ENCODE peak calls at places on chromosomes 12 and 14, in eight cellular contexts. Q is astrocyte of the spinal cord, Y is epithelial cell of esophagus, P is nephron progenitor cell, G is keratinocyte, X is Peyer's patch, L is cardiac muscle cell, A is foreskin keratinocyte. K is an unnamed sample.

GRCh38 chr14:71438684-71439083 is 493.5 kb upstream of the RGS6 start:
- DNase-seq in Q (peak), Y (no peak), P (no peak), G (no peak), X (no peak), L (peak), A (no peak), K (peak)

GRCh38 chr12:121059031-121059898 is 20.2 kb upstream of the OASL start:
- DNase-seq in Q (no peak), Y (no peak), P (no peak), G (no peak), X (no peak), L (no peak), A (no peak), K (no peak)

GRCh38 chr12:47679785-47680184 is 26.0 kb downstream of the RPAP3 start:
- DNase-seq in Q (no peak), Y (no peak), P (no peak), G (no peak), X (no peak), L (no peak), A (no peak), K (no peak)

GRCh38 chr14:56056031-56056430 is 62.2 kb upstream of the PELI2 start:
- DNase-seq in Q (no peak), Y (no peak), P (no peak), G (no peak), X (no peak), L (no peak), A (no peak), K (no peak)

GRCh38 chr14:68794130-68794855 is 1.4 kb upstream of the ZFP36L1 start:
- DNase-seq in Q (peak), Y (peak), P (peak), G (no peak), X (peak), L (peak), A (peak), K (peak)

GRCh38 chr12:26691234-26691970 is 141.6 kb downstream of the ITPR2 start:
- DNase-seq in Q (peak), Y (peak), P (peak), G (peak), X (no peak), L (peak), A (peak), K (peak)

GRCh38 chr12:93072340-93072739 is 143.2 kb upstream of the EEA1 start:
- DNase-seq in Q (no peak), Y (no peak), P (no peak), G (no peak), X (no peak), L (no peak), A (no peak), K (no peak)

GRCh38 chr12:1670244-1670814 is 20.5 kb upstream of the ADIPOR2 start:
- DNase-seq in Q (no peak), Y (no peak), P (no peak), G (no peak), X (no peak), L (no peak), A (no peak), K (no peak)

GRCh38 chr14:77848031-77848430 is 48.1 kb downstream of the ADCK1 start:
- DNase-seq in Q (no peak), Y (no peak), P (no peak), G (no peak), X (no peak), L (peak), A (no peak), K (peak)

GRCh38 chr14:68208218-68208617 is 388.6 kb downstream of the RAD51B start:
- DNase-seq in Q (peak), Y (no peak), P (no peak), G (no peak), X (no peak), L (no peak), A (no peak), K (no peak)

GRCh38 chr14:105021656-105022275 is 883 bp upstream of the CDCA4 start:
- DNase-seq in Q (no peak), Y (peak), P (peak), G (no peak), X (peak), L (peak), A (peak), K (peak)

GRCh38 chr12:47838286-47838931 is 18.7 kb upstream of the HDAC7 start:
- DNase-seq in Q (peak), Y (peak), P (peak), G (no peak), X (peak), L (peak), A (no peak), K (peak)

GRCh38 chr12:50732591-50732990 is 31.3 kb upstream of the ATF1 start:
- DNase-seq in Q (peak), Y (peak), P (no peak), G (no peak), X (no peak), L (peak), A (peak), K (peak)

GRCh38 chr14:69491226-69491625 is 6.7 kb downstream of the PLEKHD1 start:
- DNase-seq in Q (no peak), Y (no peak), P (no peak), G (no peak), X (no peak), L (no peak), A (no peak), K (no peak)

GRCh38 chr12:27331927-27332324 is 710 bp upstream of the BMAL2 start:
- DNase-seq in Q (peak), Y (peak), P (no peak), G (no peak), X (no peak), L (no peak), A (no peak), K (no peak)

GRCh38 chr12:5081016-5081415 is 37.3 kb downstream of the KCNA5 start:
- DNase-seq in Q (no peak), Y (no peak), P (peak), G (no peak), X (no peak), L (peak), A (no peak), K (no peak)

GRCh38 chr12:121775501-121775900 is 18.0 kb downstream of the RHOF start:
- DNase-seq in Q (no peak), Y (no peak), P (no peak), G (no peak), X (no peak), L (no peak), A (no peak), K (no peak)

GRCh38 chr12:127556487-127556886 is 710.5 kb upstream of the TMEM132C start:
- DNase-seq in Q (no peak), Y (no peak), P (no peak), G (no peak), X (no peak), L (no peak), A (no peak), K (no peak)

GRCh38 chr14:58301416-58301815 is 3.1 kb downstream of the ARID4A start:
- DNase-seq in Q (no peak), Y (no peak), P (no peak), G (no peak), X (no peak), L (no peak), A (no peak), K (no peak)

GRCh38 chr12:77152623-77153193 is 87.3 kb upstream of the E2F7 start:
- DNase-seq in Q (peak), Y (peak), P (no peak), G (no peak), X (no peak), L (peak), A (no peak), K (peak)

GRCh38 chr14:74207943-74208342 is 31.3 kb upstream of the VSX2 start:
- DNase-seq in Q (no peak), Y (peak), P (no peak), G (no peak), X (no peak), L (no peak), A (no peak), K (peak)

GRCh38 chr14:35365130-35366047 is 39.2 kb downstream of the NFKBIA start:
- DNase-seq in Q (peak), Y (peak), P (no peak), G (no peak), X (peak), L (peak), A (peak), K (peak)

GRCh38 chr14:104559043-104559768 is 20.4 kb upstream of the C14orf180 start:
- DNase-seq in Q (no peak), Y (no peak), P (peak), G (no peak), X (no peak), L (no peak), A (no peak), K (no peak)

GRCh38 chr12:1993341-1993740 is 10.9 kb downstream of the DCP1B start:
- DNase-seq in Q (peak), Y (peak), P (no peak), G (peak), X (no peak), L (peak), A (peak), K (peak)

GRCh38 chr14:36605506-36605857 is 23.1 kb upstream of the NKX2-8 start:
- DNase-seq in Q (no peak), Y (peak), P (no peak), G (no peak), X (no peak), L (peak), A (no peak), K (peak)

GRCh38 chr12:19273482-19274330 is 144.2 kb downstream of the PLEKHA5 start:
- DNase-seq in Q (peak), Y (peak), P (no peak), G (peak), X (peak), L (peak), A (peak), K (peak)

GRCh38 chr12:94150483-94151225 is 2.3 kb downstream of the PLXNC1 start:
- DNase-seq in Q (no peak), Y (no peak), P (peak), G (no peak), X (peak), L (peak), A (no peak), K (no peak)

GRCh38 chr12:53185582-53186153 is 4.9 kb upstream of the CSAD start:
- DNase-seq in Q (no peak), Y (no peak), P (no peak), G (no peak), X (no peak), L (no peak), A (no peak), K (no peak)
- TF ChIP-seq CTCF in Q (no peak), Y (no peak), P (no peak), G (no peak), X (no peak), L (peak), A (peak), K (no peak)

GRCh38 chr12:17511369-17511768 is 578.6 kb downstream of the RERGL start:
- DNase-seq in Q (no peak), Y (peak), P (no peak), G (no peak), X (no peak), L (no peak), A (no peak), K (no peak)
- TF ChIP-seq CTCF in Q (no peak), Y (no peak), P (peak), G (no peak), X (no peak), L (no peak), A (no peak), K (no peak)

GRCh38 chr12:6364037-6364360 is 11.4 kb downstream of the SCNN1A start:
- DNase-seq in Q (no peak), Y (no peak), P (no peak), G (no peak), X (no peak), L (no peak), A (no peak), K (no peak)
- TF ChIP-seq CTCF in Q (no peak), Y (no peak), P (no peak), G (no peak), X (no peak), L (no peak), A (no peak), K (no peak)

GRCh38 chr12:110858848-110859247 is 12.1 kb downstream of the CCDC63 start:
- DNase-seq in Q (no peak), Y (no peak), P (no peak), G (no peak), X (no peak), L (peak), A (no peak), K (no peak)
- TF ChIP-seq CTCF in Q (no peak), Y (no peak), P (no peak), G (no peak), X (no peak), L (no peak), A (no peak), K (no peak)

GRCh38 chr12:62832027-62832426 is 102.9 kb downstream of the PPM1H start:
- DNase-seq in Q (no peak), Y (no peak), P (no peak), G (no peak), X (no peak), L (no peak), A (no peak), K (no peak)

GRCh38 chr12:62832528-62832927 is 102.4 kb downstream of the PPM1H start:
- DNase-seq in Q (no peak), Y (no peak), P (no peak), G (no peak), X (no peak), L (no peak), A (no peak), K (no peak)

GRCh38 chr12:62827855-62828254 is 107.1 kb downstream of the PPM1H start:
- DNase-seq in Q (no peak), Y (no peak), P (no peak), G (no peak), X (no peak), L (no peak), A (no peak), K (no peak)

DNA sequence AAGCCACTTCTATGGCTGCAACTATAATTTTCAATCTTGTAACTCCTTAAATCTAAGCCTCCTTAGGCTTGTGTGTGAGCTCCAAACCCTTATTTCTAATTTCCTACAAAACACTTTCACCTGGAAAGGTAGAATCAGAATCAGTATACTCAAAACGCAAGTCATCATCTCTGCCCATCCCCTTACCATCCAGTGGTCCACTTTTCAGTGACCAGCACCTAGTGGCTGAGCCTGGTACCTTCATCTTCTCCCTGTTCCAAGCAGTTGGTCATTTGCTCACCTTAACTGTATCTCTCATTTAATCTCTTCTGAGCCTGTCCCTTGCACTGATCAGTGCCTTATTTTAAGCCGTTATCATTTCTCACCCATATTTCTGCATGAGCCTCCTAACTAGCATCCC is 107.9 kb downstream of the PPM1H start:
- DNase-seq in Q (no peak), Y (no peak), P (no peak), G (no peak), X (no peak), L (no peak), A (no peak), K (no peak)
- TF ChIP-seq CTCF in Q (peak), Y (peak), P (no peak), G (no peak), X (no peak), L (no peak), A (no peak), K (no peak)

GRCh38 chr12:98154850-98155249 is 360.5 kb upstream of the TMPO start:
- DNase-seq in Q (peak), Y (peak), P (peak), G (no peak), X (no peak), L (peak), A (no peak), K (peak)
- TF ChIP-seq CTCF in Q (peak), Y (peak), P (peak), G (peak), X (no peak), L (peak), A (peak), K (no peak)

GRCh38 chr14:76051717-76052459 is 66.3 kb downstream of the IFT43 start:
- DNase-seq in Q (no peak), Y (no peak), P (no peak), G (no peak), X (no peak), L (no peak), A (no peak), K (no peak)

GRCh38 chr14:76057914-76058313 is 72.4 kb downstream of the IFT43 start:
- DNase-seq in Q (no peak), Y (no peak), P (no peak), G (no peak), X (no peak), L (no peak), A (no peak), K (no peak)

GRCh38 chr14:76055330-76055729 is 69.8 kb downstream of the IFT43 start:
- DNase-seq in Q (no peak), Y (no peak), P (no peak), G (no peak), X (no peak), L (no peak), A (no peak), K (no peak)

GRCh38 chr14:76053576-76054369 is 68.2 kb downstream of the IFT43 start:
- DNase-seq in Q (no peak), Y (peak), P (no peak), G (no peak), X (no peak), L (no peak), A (no peak), K (no peak)

DNA sequence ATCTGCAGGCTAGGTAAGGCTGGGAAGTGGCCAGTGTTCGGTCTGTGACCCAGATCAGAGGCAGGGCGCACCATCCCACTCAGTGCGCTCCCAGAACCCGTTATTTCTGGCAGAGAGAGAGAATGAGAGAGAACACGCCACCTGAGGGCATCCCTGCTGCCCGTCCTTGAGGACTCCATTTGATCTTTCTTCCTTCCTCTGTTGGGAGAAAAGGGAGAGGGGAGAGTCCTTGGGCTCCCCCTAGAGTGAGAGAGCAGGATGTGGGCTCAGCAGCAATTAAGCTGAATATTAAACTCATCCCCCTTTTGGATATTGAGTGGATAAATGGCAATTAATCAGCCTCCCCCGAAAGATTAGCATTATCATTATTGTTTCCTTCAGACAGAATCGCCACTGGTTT is 70.6 kb downstream of the IFT43 start:
- DNase-seq in Q (no peak), Y (peak), P (no peak), G (no peak), X (no peak), L (peak), A (no peak), K (peak)
- TF ChIP-seq CTCF in Q (peak), Y (peak), P (no peak), G (peak), X (no peak), L (peak), A (peak), K (peak)

K was measured in fibroblast of pulmonary artery.